ENCODE peak calls at places on chromosome 13, in eight cellular contexts. C is epithelial cell of prostate, R is fibroblast of pulmonary artery, Y is substantia nigra, Z is colonic mucosa, K is RWPE1, O is AG04449, I is cardiac fibroblast. X is an unnamed sample.

GRCh38 chr13:26529441-26529840 is 28.0 kb upstream of the WASF3 start:
- DNase-seq in C (no peak), R (peak), Y (no peak), Z (peak), K (peak), O (peak), I (peak), X (peak)

GRCh38 chr13:73967397-73968165 is 166.6 kb downstream of the KLF12 start:
- DNase-seq in C (no peak), R (no peak), Y (no peak), Z (no peak), K (no peak), O (no peak), I (no peak), X (no peak)

GRCh38 chr13:42593719-42594012 is 19.7 kb downstream of the TNFSF11 start:
- DNase-seq in C (no peak), R (no peak), Y (no peak), Z (no peak), K (no peak), O (no peak), I (no peak), X (no peak)

GRCh38 chr13:93848247-93848646 is 621.6 kb downstream of the GPC6 start:
- DNase-seq in C (no peak), R (no peak), Y (no peak), Z (no peak), K (no peak), O (no peak), I (no peak), X (no peak)

GRCh38 chr13:28606466-28606865 is 52.5 kb upstream of the POMP start:
- DNase-seq in C (no peak), R (peak), Y (no peak), Z (no peak), K (no peak), O (no peak), I (no peak), X (no peak)

GRCh38 chr13:45468676-45469075 is 3.9 kb downstream of the COG3 start:
- DNase-seq in C (no peak), R (no peak), Y (no peak), Z (peak), K (no peak), O (no peak), I (peak), X (no peak)

GRCh38 chr13:51231456-51231855 is 9.3 kb downstream of the FAM124A start:
- DNase-seq in C (no peak), R (no peak), Y (no peak), Z (no peak), K (no peak), O (no peak), I (no peak), X (no peak)

GRCh38 chr13:29523199-29523931 is 72.1 kb downstream of the SLC7A1 start:
- DNase-seq in C (no peak), R (peak), Y (no peak), Z (no peak), K (no peak), O (no peak), I (peak), X (no peak)

GRCh38 chr13:107650081-107650701 is 565.1 kb downstream of the LIG4 start:
- DNase-seq in C (no peak), R (peak), Y (peak), Z (peak), K (peak), O (no peak), I (peak), X (peak)

GRCh38 chr13:95929430-95929829 is 123.8 kb downstream of the UGGT2 start:
- DNase-seq in C (no peak), R (no peak), Y (no peak), Z (no peak), K (no peak), O (no peak), I (no peak), X (no peak)

GRCh38 chr13:26616126-26616525 is 58.6 kb downstream of the WASF3 start:
- DNase-seq in C (peak), R (peak), Y (no peak), Z (no peak), K (peak), O (peak), I (peak), X (no peak)

GRCh38 chr13:48311223-48311622 is 7.7 kb downstream of the RB1 start:
- DNase-seq in C (no peak), R (no peak), Y (no peak), Z (no peak), K (no peak), O (no peak), I (no peak), X (no peak)

GRCh38 chr13:82136880-82137279 is 1745.4 kb downstream of the SLITRK1 start:
- DNase-seq in C (no peak), R (no peak), Y (no peak), Z (no peak), K (no peak), O (no peak), I (no peak), X (no peak)

X was measured in DMS53.